ENCODE peak calls at places on chromosomes 1 and 21, in seven cellular contexts. G, B, P, V, Q, T and M are unnamed samples.

GRCh38 chr21:16250282-16250681 is 520.5 kb downstream of the USP25 start:
- DNase-seq in V (no peak), P (no peak), G (no peak), T (no peak), B (no peak), Q (no peak), M (no peak)

GRCh38 chr1:165645654-165646366 is 14.8 kb downstream of the MGST3 start:
- DNase-seq in G (no peak), Q (peak; percentile 27), P (peak; percentile 63), B (no peak), T (no peak), V (no peak), M (peak; percentile 56)

GRCh38 chr1:91783423-91784162 is 102.4 kb downstream of the TGFBR3 start:
- DNase-seq in G (no peak), P (no peak), V (no peak), T (no peak), B (no peak), Q (peak; percentile 87), M (peak; percentile 82)

GRCh38 chr1:234775477-234776246 is 165.7 kb upstream of the IRF2BP2 start:
- DNase-seq in T (peak; percentile 68), Q (no peak), P (peak; percentile 48), V (no peak), B (no peak), G (no peak), M (no peak)

GRCh38 chr1:45619149-45619921 is 4.5 kb downstream of the CCDC17 start:
- DNase-seq in T (no peak), P (no peak), G (no peak), Q (no peak), V (no peak), B (no peak), M (no peak)

GRCh38 chr1:113912594-113913311 is 7.6 kb downstream of the DCLRE1B start:
- DNase-seq in P (no peak), B (no peak), V (peak; percentile 91), G (no peak), T (no peak), Q (peak; percentile 75), M (peak; percentile 74)

GRCh38 chr21:34129039-34129891 is 55.9 kb downstream of the MRPS6 start:
- DNase-seq in T (peak; percentile 90), Q (peak; percentile 88), V (peak; percentile 90), G (no peak), B (no peak), P (no peak), M (peak; percentile 84)

GRCh38 chr21:37220433-37220980 is 46.6 kb downstream of the VPS26C start:
- DNase-seq in T (peak; percentile 53), V (peak; percentile 55), Q (peak; percentile 61), P (no peak), G (no peak), B (no peak), M (peak; percentile 32)

GRCh38 chr1:153919879-153920852 is 2.6 kb downstream of the GATAD2B start:
- DNase-seq in B (peak; percentile 17), T (peak; percentile 53), G (no peak), P (no peak), Q (peak; percentile 47), V (no peak), M (no peak)